ENCODE peak calls at places on chromosomes 6 and 20, in nine cellular contexts. U is psoas muscle; V is tibial artery; D is IMR-90; H is hepatocyte; Y is ovary; F is sigmoid colon; M is small intestine; G is CD4-positive, alpha-beta memory T cell. K is an unnamed sample. For H3K27me3, the result is how much of the 10 kb centered on the place peaks cover.

GRCh38 chr6:107928984-107929383 is 29.0 kb downstream of the SEC63 start:
- DNase-seq in M (no peak), G (no peak), F (no peak), H (no peak), U (no peak), D (no peak), Y (no peak), V (no peak), K (no peak)

GRCh38 chr20:48295445-48295903 is 510.2 kb upstream of the SULF2 start:
- DNase-seq in F (no peak), M (peak), H (peak), U (no peak), V (no peak), G (no peak), Y (no peak), D (peak), K (peak)

GRCh38 chr6:26514984-26515383 is 14.9 kb downstream of the BTN1A1 start:
- DNase-seq in U (no peak), G (no peak), M (peak), Y (no peak), H (peak), D (peak), F (no peak), V (no peak), K (no peak)

GRCh38 chr20:63850689-63851547 is 10.4 kb upstream of the ABHD16B start:
- DNase-seq in G (no peak), H (no peak), D (no peak), Y (no peak), V (no peak), F (no peak), U (no peak), M (no peak), K (no peak)

GRCh38 chr6:76681781-76682180 is 609.3 kb upstream of the IMPG1 start:
- DNase-seq in V (no peak), M (no peak), F (no peak), Y (no peak), H (no peak), U (no peak), G (no peak), D (no peak), K (no peak)

GRCh38 chr6:41182069-41183034 is 18.6 kb downstream of the TREML2 start:
- DNase-seq in D (peak), M (peak), Y (no peak), V (no peak), F (no peak), G (peak), H (peak), U (no peak), K (peak)

GRCh38 chr20:20368414-20369352 is 779 bp downstream of the INSM1 start:
- DNase-seq in U (no peak), H (peak), Y (no peak), M (no peak), F (no peak), V (no peak), D (no peak), G (no peak), K (peak)

GRCh38 chr20:3848565-3848964 is 1.9 kb downstream of the MAVS start:
- DNase-seq in V (no peak), G (no peak), F (no peak), D (no peak), U (no peak), M (no peak), Y (no peak), H (no peak), K (no peak)

GRCh38 chr20:61146006-61146405 is 106.1 kb upstream of the CDH4 start:
- DNase-seq in M (no peak), V (no peak), U (no peak), F (no peak), D (no peak), Y (no peak), H (no peak), G (no peak), K (no peak)

GRCh38 chr6:168129292-168130167 is 50.5 kb upstream of the FRMD1 start:
- DNase-seq in H (no peak), F (peak), G (no peak), U (no peak), V (no peak), Y (no peak), M (no peak), D (no peak), K (peak)

GRCh38 chr20:32037929-32038328 is 14.1 kb upstream of the HCK start:
- DNase-seq in M (no peak), H (no peak), V (no peak), Y (no peak), D (peak), F (no peak), U (no peak), G (no peak), K (no peak)

GRCh38 chr20:43442310-43442880 is 15.3 kb upstream of the SRSF6 start:
- DNase-seq in G (no peak), M (no peak), Y (no peak), U (no peak), V (no peak), H (peak), D (peak), F (no peak), K (peak)

GRCh38 chr6:49333345-49334120 is 129.5 kb downstream of the MMUT start:
- DNase-seq in U (no peak), M (no peak), D (peak), H (no peak), Y (no peak), F (no peak), G (no peak), V (no peak), K (no peak)

GRCh38 chr20:48686238-48687096 is 141.3 kb downstream of the PREX1 start:
- DNase-seq in F (no peak), Y (no peak), G (no peak), D (no peak), M (peak), V (peak), H (peak), U (peak), K (peak)

GRCh38 chr6:150345786-150346185 is 23.0 kb upstream of the IYD start:
- DNase-seq in G (no peak), Y (no peak), D (no peak), F (no peak), V (no peak), M (no peak), U (no peak), H (no peak), K (no peak)

GRCh38 chr20:14521016-14521415 is 183.6 kb upstream of the FLRT3 start:
- DNase-seq in D (no peak), G (no peak), Y (no peak), F (no peak), M (no peak), H (no peak), V (no peak), U (no peak), K (no peak)

GRCh38 chr20:46512943-46513844 is at the start of gene ZNF334:
- DNase-seq in H (peak), Y (peak), F (peak), M (peak), D (peak), V (peak), U (peak), G (no peak), K (peak)

GRCh38 chr6:31729979-31730630 is 1.0 kb upstream of the DDAH2 start:
- DNase-seq in H (peak), F (peak), Y (peak), V (peak), G (peak), D (peak), U (peak), M (peak), K (peak)

GRCh38 chr6:108361312-108361932 is 66.6 kb downstream of the AFG1L start:
- DNase-seq in F (no peak), U (no peak), V (no peak), D (peak), G (no peak), H (no peak), M (no peak), Y (no peak), K (no peak)

GRCh38 chr20:60070791-60071190 is 112.6 kb downstream of the CDH26 start:
- DNase-seq in U (no peak), D (no peak), V (no peak), H (no peak), G (no peak), Y (no peak), M (no peak), F (no peak), K (no peak)

GRCh38 chr20:60074276-60074675 is 116.1 kb downstream of the CDH26 start:
- DNase-seq in G (no peak), D (no peak), M (no peak), F (peak), U (no peak), Y (no peak), H (no peak), V (no peak), K (no peak)

GRCh38 chr20:60073504-60073903 is 115.3 kb downstream of the CDH26 start:
- DNase-seq in H (no peak), M (no peak), U (no peak), V (no peak), F (no peak), D (no peak), G (no peak), Y (no peak), K (no peak)

GRCh38 chr20:60071965-60072364 is 113.7 kb downstream of the CDH26 start:
- DNase-seq in V (no peak), M (no peak), G (no peak), D (peak), Y (no peak), F (no peak), U (no peak), H (no peak), K (no peak)

GRCh38 chr20:60073086-60073485 is 114.9 kb downstream of the CDH26 start:
- DNase-seq in Y (no peak), V (no peak), G (no peak), H (no peak), D (no peak), F (peak), U (no peak), M (no peak), K (no peak)
- H3K27me3 ChIP-seq in Y (under half), V (under half), G (under half), H (under half), D (under half), F (under half), U (under half), M (under half), K (under half)

DNA sequence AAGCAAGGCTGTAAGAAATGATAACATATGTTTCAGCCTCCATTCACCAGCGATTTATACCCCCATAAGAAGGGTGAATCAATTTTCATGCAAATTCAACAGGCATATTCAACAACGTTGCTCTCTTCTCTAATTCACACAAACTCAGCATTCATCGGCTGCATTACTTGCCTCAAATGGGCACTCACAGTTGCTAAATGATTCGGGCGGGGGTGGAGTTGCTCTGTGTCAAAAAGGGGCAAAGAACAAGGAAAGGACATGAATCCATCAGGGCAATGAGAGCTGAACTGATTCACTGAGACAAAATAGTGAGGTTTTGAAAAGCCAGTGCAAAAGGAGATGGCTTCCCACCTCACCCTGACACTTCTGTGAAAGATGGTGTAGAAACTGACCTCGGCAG is 9.0 kb downstream of the MOXD1 start:
- DNase-seq in Y (no peak), D (no peak), G (no peak), V (no peak), F (no peak), H (no peak), M (no peak), U (no peak), K (no peak)
- H3K4me3 ChIP-seq in Y (no peak), D (no peak), G (no peak), V (no peak), F (no peak), H (no peak), M (no peak), U (no peak), K (no peak)

DNA sequence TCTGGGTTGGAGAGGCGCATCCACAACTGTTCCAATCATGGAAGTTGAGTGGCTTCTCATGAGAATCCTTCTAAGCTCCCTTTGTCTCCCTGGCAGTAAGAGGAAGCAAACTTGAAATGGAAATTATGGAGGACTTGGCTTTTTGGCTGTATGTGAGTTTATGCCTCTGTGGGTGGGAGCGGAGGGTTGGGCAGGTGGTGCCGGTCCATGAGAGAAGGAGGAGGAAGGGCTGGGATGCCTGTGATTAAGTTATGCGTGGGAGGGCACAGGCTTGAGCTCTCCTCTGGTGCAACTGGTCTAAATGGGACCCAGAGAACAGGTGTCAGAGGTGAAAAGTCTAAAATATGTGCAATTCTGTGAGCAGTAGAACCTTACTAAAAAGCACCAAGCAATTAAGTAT is 2.2 kb downstream of the PHACTR3 start:
- DNase-seq in U (no peak), H (no peak), V (no peak), Y (no peak), M (no peak), G (no peak), D (no peak), F (no peak), K (no peak)
- H3K27me3 ChIP-seq in U (under half), H (half or more), V (under half), Y (under half), M (under half), G (under half), D (under half), F (under half), K (half or more)

GRCh38 chr6:37101991-37102298 is 68.0 kb upstream of the PIM1 start:
- DNase-seq in V (no peak), H (no peak), F (no peak), U (no peak), M (no peak), Y (no peak), D (no peak), G (no peak), K (peak)

GRCh38 chr6:37104935-37105781 is 64.8 kb upstream of the PIM1 start:
- DNase-seq in F (no peak), H (no peak), G (no peak), M (peak), D (no peak), U (no peak), V (no peak), Y (no peak), K (peak)

GRCh38 chr6:37102299-37103168 is 67.4 kb upstream of the PIM1 start:
- DNase-seq in V (peak), F (peak), Y (peak), G (peak), H (peak), D (peak), M (peak), U (peak), K (peak)

GRCh38 chr6:37105782-37106137 is 64.2 kb upstream of the PIM1 start:
- DNase-seq in H (no peak), U (no peak), Y (no peak), F (no peak), V (no peak), D (no peak), M (no peak), G (no peak), K (no peak)

GRCh38 chr6:37103169-37104039 is 66.5 kb upstream of the PIM1 start:
- DNase-seq in U (peak), H (peak), D (no peak), M (peak), Y (peak), G (no peak), F (peak), V (peak), K (peak)
- H3K4me3 ChIP-seq in U (peak), H (no peak), D (no peak), M (peak), Y (peak), G (peak), F (peak), V (peak), K (no peak)